ENCODE peak calls at places on chromosomes 3 and 15, in six cellular contexts. T is fibroblast of lung, G is nephron progenitor cell, Z is uterus, O is NCI-H1105, B is AML-193. H is an unnamed sample.

GRCh38 chr3:121072128-121072527 is 164.1 kb downstream of the STXBP5L start:
- DNase-seq in T (no peak), G (no peak), Z (no peak), O (peak), B (no peak), H (peak)

GRCh38 chr3:58536501-58537411 is at the start of gene ACOX2:
- DNase-seq in T (peak), G (no peak), Z (peak), O (no peak), B (no peak), H (no peak)

GRCh38 chr3:46986055-46986730 is 6.7 kb downstream of the NBEAL2 start:
- DNase-seq in T (no peak), G (no peak), Z (no peak), O (no peak), B (no peak), H (no peak)

GRCh38 chr3:153631664-153632063 is 469.6 kb downstream of the RAP2B start:
- DNase-seq in T (no peak), G (no peak), Z (no peak), O (no peak), B (no peak), H (no peak)

GRCh38 chr3:151203053-151203420 is at the start of gene GPR171:
- DNase-seq in T (no peak), G (no peak), Z (no peak), O (no peak), B (no peak), H (no peak)

GRCh38 chr3:172449468-172450149 is 1.4 kb upstream of the GHSR start:
- DNase-seq in T (peak), G (peak), Z (no peak), O (no peak), B (no peak), H (no peak)

GRCh38 chr3:2869905-2870304 is 240.3 kb downstream of the IL5RA start:
- DNase-seq in T (no peak), G (no peak), Z (no peak), O (no peak), B (no peak), H (no peak)

GRCh38 chr3:74559301-74559700 is 55.2 kb downstream of the CNTN3 start:
- DNase-seq in T (no peak), G (no peak), Z (no peak), O (no peak), B (no peak), H (peak)

GRCh38 chr15:93088981-93089854 is at the start of gene RGMA:
- DNase-seq in T (no peak), G (peak), Z (peak), O (no peak), B (no peak), H (peak)

GRCh38 chr3:11568503-11569155 is 75.1 kb downstream of the VGLL4 start:
- DNase-seq in T (peak), G (no peak), Z (peak), O (no peak), B (no peak), H (no peak)

GRCh38 chr3:25547928-25548327 is 116.8 kb downstream of the TOP2B start:
- DNase-seq in T (peak), G (no peak), Z (no peak), O (no peak), B (no peak), H (no peak)

GRCh38 chr3:120908030-120908802 is at the start of gene STXBP5L:
- DNase-seq in T (peak), G (peak), Z (peak), O (peak), B (no peak), H (peak)

GRCh38 chr3:66738625-66739330 is 238.0 kb upstream of the LRIG1 start:
- DNase-seq in T (peak), G (no peak), Z (no peak), O (no peak), B (no peak), H (no peak)

GRCh38 chr3:100578646-100579045 is 30.8 kb upstream of the ADGRG7 start:
- DNase-seq in T (no peak), G (no peak), Z (no peak), O (no peak), B (no peak), H (no peak)

GRCh38 chr3:8733332-8734094 is at the start of gene CAV3:
- DNase-seq in T (no peak), G (no peak), Z (no peak), O (no peak), B (no peak), H (no peak)

GRCh38 chr3:144045766-144046165 is 74.1 kb downstream of the DIPK2A start:
- DNase-seq in T (no peak), G (no peak), Z (no peak), O (no peak), B (no peak), H (no peak)

GRCh38 chr15:99239545-99240198 is 9.7 kb downstream of the TTC23 start:
- DNase-seq in T (peak), G (no peak), Z (no peak), O (no peak), B (no peak), H (no peak)

GRCh38 chr3:159536876-159537275 is 451.8 kb upstream of the IL12A start:
- DNase-seq in T (no peak), G (no peak), Z (no peak), O (no peak), B (no peak), H (no peak)

GRCh38 chr3:111728566-111728935 is 130.5 kb upstream of the PHLDB2 start:
- DNase-seq in T (peak), G (no peak), Z (no peak), O (no peak), B (no peak), H (no peak)

GRCh38 chr15:67080900-67081431 is 15.6 kb downstream of the SMAD3 start:
- DNase-seq in T (peak), G (no peak), Z (peak), O (no peak), B (peak), H (no peak)

GRCh38 chr15:40770147-40770721 is 454 bp downstream of the C15orf62 start:
- DNase-seq in T (no peak), G (no peak), Z (no peak), O (peak), B (no peak), H (peak)

GRCh38 chr15:75452968-75453702 is 1.6 kb upstream of the SIN3A start:
- DNase-seq in T (peak), G (peak), Z (peak), O (peak), B (no peak), H (peak)

GRCh38 chr15:39413558-39413957 is 167.3 kb upstream of the THBS1 start:
- DNase-seq in T (no peak), G (no peak), Z (no peak), O (no peak), B (peak), H (no peak)

GRCh38 chr15:70245932-70246622 is 148.4 kb upstream of the TLE3 start:
- DNase-seq in T (peak), G (no peak), Z (peak), O (no peak), B (peak), H (no peak)

GRCh38 chr15:62112616-62113593 is 46.1 kb downstream of the C2CD4A start:
- DNase-seq in T (peak), G (no peak), Z (no peak), O (no peak), B (no peak), H (no peak)

GRCh38 chr15:69026355-69026754 is 11.9 kb downstream of the NOX5 start:
- DNase-seq in T (peak), G (no peak), Z (no peak), O (no peak), B (no peak), H (no peak)

GRCh38 chr3:170740726-170741591 is 129.0 kb downstream of the RPL22L1 start:
- DNase-seq in T (peak), G (no peak), Z (peak), O (peak), B (no peak), H (peak)

GRCh38 chr15:66701422-66702034 is 508 bp upstream of the SMAD6 start:
- DNase-seq in T (peak), G (no peak), Z (no peak), O (no peak), B (no peak), H (no peak)

GRCh38 chr15:89090791-89091666 is 2.8 kb downstream of the ABHD2 start:
- DNase-seq in T (peak), G (no peak), Z (peak), O (no peak), B (peak), H (no peak)

H was measured in NCI-H345.